ENCODE peak calls at places on chromosomes 16 and 17, in nine cellular contexts. One of them, this sample, is unnamed.

GRCh38 chr17:43673516-43674323 is 12.0 kb upstream of the MEOX1 start:
- DNase-seq in stromal cell of bone marrow: peak
- DNase-seq in anterior cingulate cortex: no peak
- DNase-seq in right lobe of liver: peak
- DNase-seq in Jurkat, Clone E6-1: peak
- DNase-seq in COR-L47: peak
- DNase-seq in cardiac septum: peak
- DNase-seq in posterior cingulate gyrus: peak
- DNase-seq in skeletal muscle cell: no peak
- DNase-seq in this sample: peak

GRCh38 chr17:57724038-57724728 is 20.9 kb downstream of the CCDC182 start:
- DNase-seq in stromal cell of bone marrow: no peak
- DNase-seq in anterior cingulate cortex: no peak
- DNase-seq in right lobe of liver: no peak
- DNase-seq in Jurkat, Clone E6-1: no peak
- DNase-seq in COR-L47: no peak
- DNase-seq in cardiac septum: no peak
- DNase-seq in posterior cingulate gyrus: no peak
- DNase-seq in skeletal muscle cell: no peak
- DNase-seq in this sample: no peak

GRCh38 chr16:83212301-83212841 is 585.6 kb downstream of the CDH13 start:
- DNase-seq in stromal cell of bone marrow: no peak
- DNase-seq in anterior cingulate cortex: no peak
- DNase-seq in right lobe of liver: no peak
- DNase-seq in Jurkat, Clone E6-1: no peak
- DNase-seq in COR-L47: no peak
- DNase-seq in cardiac septum: no peak
- DNase-seq in posterior cingulate gyrus: no peak
- DNase-seq in skeletal muscle cell: no peak
- DNase-seq in this sample: no peak

GRCh38 chr16:14641877-14642276 is 9.1 kb downstream of the BFAR start:
- DNase-seq in stromal cell of bone marrow: no peak
- DNase-seq in anterior cingulate cortex: no peak
- DNase-seq in right lobe of liver: no peak
- DNase-seq in Jurkat, Clone E6-1: no peak
- DNase-seq in COR-L47: no peak
- DNase-seq in cardiac septum: no peak
- DNase-seq in posterior cingulate gyrus: no peak
- DNase-seq in skeletal muscle cell: no peak
- DNase-seq in this sample: no peak

GRCh38 chr17:6492892-6493674 is 48.8 kb downstream of the PIMREG start:
- DNase-seq in stromal cell of bone marrow: no peak
- DNase-seq in anterior cingulate cortex: no peak
- DNase-seq in right lobe of liver: no peak
- DNase-seq in Jurkat, Clone E6-1: peak
- DNase-seq in COR-L47: no peak
- DNase-seq in cardiac septum: peak
- DNase-seq in posterior cingulate gyrus: no peak
- DNase-seq in skeletal muscle cell: no peak
- DNase-seq in this sample: peak

GRCh38 chr16:85360323-85361277 is 248.3 kb upstream of the CIBAR2 start:
- DNase-seq in stromal cell of bone marrow: no peak
- DNase-seq in anterior cingulate cortex: no peak
- DNase-seq in right lobe of liver: peak
- DNase-seq in Jurkat, Clone E6-1: peak
- DNase-seq in COR-L47: peak
- DNase-seq in cardiac septum: no peak
- DNase-seq in posterior cingulate gyrus: no peak
- DNase-seq in skeletal muscle cell: no peak
- DNase-seq in this sample: peak

GRCh38 chr17:45286286-45286685 is 24.4 kb upstream of the SPATA32 start:
- DNase-seq in stromal cell of bone marrow: no peak
- DNase-seq in anterior cingulate cortex: no peak
- DNase-seq in right lobe of liver: no peak
- DNase-seq in Jurkat, Clone E6-1: no peak
- DNase-seq in COR-L47: no peak
- DNase-seq in cardiac septum: no peak
- DNase-seq in posterior cingulate gyrus: no peak
- DNase-seq in skeletal muscle cell: no peak
- DNase-seq in this sample: no peak

GRCh38 chr17:61340431-61340830 is 59.2 kb upstream of the TBX2 start:
- DNase-seq in stromal cell of bone marrow: no peak
- DNase-seq in anterior cingulate cortex: no peak
- DNase-seq in right lobe of liver: no peak
- DNase-seq in Jurkat, Clone E6-1: no peak
- DNase-seq in COR-L47: no peak
- DNase-seq in cardiac septum: no peak
- DNase-seq in posterior cingulate gyrus: no peak
- DNase-seq in skeletal muscle cell: no peak
- DNase-seq in this sample: no peak

GRCh38 chr16:12901204-12901596 is 198 bp upstream of the SHISA9 start:
- DNase-seq in stromal cell of bone marrow: no peak
- DNase-seq in anterior cingulate cortex: no peak
- DNase-seq in right lobe of liver: no peak
- DNase-seq in Jurkat, Clone E6-1: no peak
- DNase-seq in COR-L47: no peak
- DNase-seq in cardiac septum: no peak
- DNase-seq in posterior cingulate gyrus: peak
- DNase-seq in skeletal muscle cell: no peak
- DNase-seq in this sample: no peak

GRCh38 chr17:40862985-40863733 is 3.9 kb downstream of the KRT12 start:
- DNase-seq in stromal cell of bone marrow: no peak
- DNase-seq in anterior cingulate cortex: no peak
- DNase-seq in right lobe of liver: no peak
- DNase-seq in Jurkat, Clone E6-1: no peak
- DNase-seq in COR-L47: no peak
- DNase-seq in cardiac septum: no peak
- DNase-seq in posterior cingulate gyrus: no peak
- DNase-seq in skeletal muscle cell: no peak
- DNase-seq in this sample: no peak

GRCh38 chr16:66050991-66051390 is 315.5 kb upstream of the CDH5 start:
- DNase-seq in stromal cell of bone marrow: no peak
- DNase-seq in anterior cingulate cortex: no peak
- DNase-seq in right lobe of liver: no peak
- DNase-seq in Jurkat, Clone E6-1: no peak
- DNase-seq in COR-L47: no peak
- DNase-seq in cardiac septum: no peak
- DNase-seq in posterior cingulate gyrus: no peak
- DNase-seq in skeletal muscle cell: no peak
- DNase-seq in this sample: no peak

This sample was measured in mucosa of descending colon.